ENCODE peak calls at places on chromosome 20, in five cellular contexts. S is A549, R is transverse colon, G is H9, V is esophagus squamous epithelium. T is an unnamed sample. For H3K4me1, the result is how much of the 10 kb centered on the place peaks cover.

GRCh38 chr20:39941235-39941634 is 747.8 kb downstream of the MAFB start:
- DNase-seq in G (no peak), S (no peak), R (no peak), V (no peak), T (no peak)

GRCh38 chr20:45833030-45833882 is at the start of gene SNX21:
- DNase-seq in R (peak), G (peak), V (no peak), S (peak), T (peak)

GRCh38 chr20:25486377-25486776 is 78.9 kb downstream of the GINS1 start:
- DNase-seq in R (no peak), G (no peak), S (no peak), V (no peak), T (peak)

GRCh38 chr20:15491564-15491963 is 1081.7 kb downstream of the KIF16B start:
- DNase-seq in G (peak), V (no peak), S (peak), R (no peak), T (no peak)

GRCh38 chr20:5634894-5635293 is 115.3 kb upstream of the SHLD1 start:
- DNase-seq in R (no peak), G (no peak), S (no peak), V (no peak), T (no peak)

GRCh38 chr20:61442075-61442670 is 190.1 kb downstream of the CDH4 start:
- DNase-seq in V (no peak), R (no peak), G (no peak), S (no peak), T (no peak)

GRCh38 chr20:51563597-51564332 is 21.2 kb upstream of the NFATC2 start:
- DNase-seq in G (peak), R (peak), V (no peak), S (peak), T (peak)

GRCh38 chr20:60372282-60372681 is 414.1 kb downstream of the CDH26 start:
- DNase-seq in S (no peak), R (no peak), V (no peak), G (no peak), T (no peak)

GRCh38 chr20:48831702-48832422 is 4.1 kb upstream of the PREX1 start:
- DNase-seq in G (no peak), R (peak), S (peak), V (no peak), T (peak)

GRCh38 chr20:20594171-20594530 is 118.3 kb downstream of the RALGAPA2 start:
- DNase-seq in R (no peak), G (no peak), V (no peak), S (peak), T (no peak)

GRCh38 chr20:4082406-4083102 is 67.2 kb upstream of the RNF24 start:
- DNase-seq in G (peak), S (no peak), R (peak), V (no peak), T (no peak)

GRCh38 chr20:25271486-25272222 is 23.8 kb downstream of the PYGB start:
- DNase-seq in G (no peak), R (peak), S (no peak), V (no peak), T (peak)

GRCh38 chr20:815914-816606 is 17.5 kb upstream of the FAM110A start:
- DNase-seq in G (peak), R (peak), V (no peak), S (peak), T (peak)

GRCh38 chr20:17620371-17621228 is 50.7 kb downstream of the DSTN start:
- DNase-seq in G (peak), V (no peak), R (peak), S (no peak), T (peak)

GRCh38 chr20:43904778-43905177 is 9.9 kb upstream of the TOX2 start:
- DNase-seq in V (no peak), G (no peak), S (peak), R (no peak), T (no peak)

GRCh38 chr20:346640-347316 is at the start of gene NRSN2:
- DNase-seq in R (peak), S (peak), G (peak), V (no peak), T (peak)

GRCh38 chr20:41571006-41571405 is 47.2 kb downstream of the CHD6 start:
- DNase-seq in R (no peak), V (no peak), S (no peak), G (no peak), T (no peak)

GRCh38 chr20:15739056-15739455 is 834.2 kb downstream of the KIF16B start:
- DNase-seq in G (no peak), R (no peak), S (no peak), V (no peak), T (no peak)

GRCh38 chr20:46206025-46206424 is 87.9 kb downstream of the CD40 start:
- DNase-seq in S (no peak), V (no peak), G (no peak), R (peak), T (peak)

GRCh38 chr20:63732118-63733095 is 4.1 kb upstream of the LIME1 start:
- DNase-seq in G (no peak), S (no peak), V (no peak), R (no peak), T (peak)

GRCh38 chr20:63733579-63734081 is 2.8 kb upstream of the LIME1 start:
- DNase-seq in G (no peak), S (no peak), V (no peak), R (no peak), T (peak)

GRCh38 chr20:63733117-63733516 is 3.3 kb upstream of the LIME1 start:
- DNase-seq in G (no peak), S (no peak), R (no peak), V (no peak), T (peak)

GRCh38 chr20:63734111-63734945 is 2.1 kb upstream of the LIME1 start:
- DNase-seq in G (no peak), R (no peak), S (no peak), V (no peak), T (peak)

GRCh38 chr20:63731410-63731809 is 5.1 kb upstream of the LIME1 start:
- DNase-seq in R (no peak), S (no peak), G (no peak), V (no peak), T (peak)
- H3K4me1 ChIP-seq in R (under half), S (under half), G (under half), V (under half), T (under half)

GRCh38 chr20:50107086-50107645 is 5.8 kb downstream of the UBE2V1 start:
- DNase-seq in G (no peak), R (no peak), S (no peak), V (no peak), T (no peak)
- H3K4me1 ChIP-seq in G (under half), R (half or more), S (half or more), V (half or more), T (half or more)

GRCh38 chr20:38152175-38153010 is 12.7 kb downstream of the TGM2 start:
- DNase-seq in R (peak), S (peak), V (peak), G (no peak), T (peak)
- H3K4me1 ChIP-seq in R (under half), S (half or more), V (under half), G (under half), T (under half)

GRCh38 chr20:33727115-33727479 is 4.7 kb upstream of the ZNF341 start:
- DNase-seq in R (no peak), G (no peak), V (no peak), S (no peak), T (no peak)

GRCh38 chr20:33729101-33729500 is 2.7 kb upstream of the ZNF341 start:
- DNase-seq in G (no peak), S (no peak), R (no peak), V (no peak), T (no peak)

GRCh38 chr20:33728463-33728862 is 3.3 kb upstream of the ZNF341 start:
- DNase-seq in G (no peak), S (no peak), V (no peak), R (no peak), T (no peak)

GRCh38 chr20:33725607-33726264 is 5.6 kb upstream of the PXMP4 start:
- DNase-seq in G (no peak), R (no peak), V (no peak), S (no peak), T (no peak)

DNA sequence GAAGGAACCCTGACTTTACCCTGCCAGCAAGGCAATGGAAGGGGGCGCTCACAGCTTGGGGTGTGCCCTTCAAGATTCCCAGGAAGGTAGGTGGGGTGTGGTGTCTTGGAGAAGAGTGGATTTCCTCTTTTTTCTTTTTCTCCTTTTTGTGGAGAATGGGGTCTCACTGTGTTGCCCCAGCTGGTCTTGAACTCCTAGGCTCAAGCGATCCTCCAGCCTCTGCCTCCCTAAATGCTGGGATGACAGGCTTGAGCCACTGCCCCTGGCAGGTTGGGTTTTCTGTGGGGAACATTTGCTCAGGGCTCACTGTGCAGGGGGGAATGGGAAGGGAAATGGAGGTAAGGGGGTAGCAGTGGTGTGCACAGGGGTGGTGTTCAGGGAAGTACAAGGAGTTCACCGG is 4.0 kb upstream of the ZNF341 start:
- DNase-seq in R (no peak), S (no peak), V (no peak), G (no peak), T (no peak)
- H3K4me1 ChIP-seq in R (under half), S (under half), V (under half), G (under half), T (under half)

GRCh38 chr20:32580970-32581838 is 3.9 kb downstream of the NOL4L start:
- DNase-seq in V (no peak), G (no peak), R (no peak), S (no peak), T (peak)
- H3K4me1 ChIP-seq in V (under half), G (under half), R (under half), S (under half), T (under half)

GRCh38 chr20:52676282-52676995 is 295.7 kb upstream of the TSHZ2 start:
- DNase-seq in G (peak), S (no peak), R (no peak), V (no peak), T (no peak)
- H3K4me1 ChIP-seq in G (under half), S (under half), R (under half), V (under half), T (under half)

GRCh38 chr20:33843854-33844253 is 32.7 kb downstream of the CHMP4B start:
- DNase-seq in R (peak), V (no peak), G (no peak), S (no peak), T (no peak)
- H3K4me1 ChIP-seq in R (half or more), V (half or more), G (under half), S (under half), T (under half)

T was measured in osteoblast.